ENCODE peak calls at places on chromosomes 1 and 21, in four cellular contexts. A is GM12891, N is K562, D is GM12878. T is an unnamed sample.

GRCh38 chr1:42960693-42961559 is 2.3 kb upstream of the SLC2A1 start:
- DNase-seq in N (no peak), A (no peak), D (no peak), T (no peak)

GRCh38 chr21:42317341-42317741 is 2.1 kb upstream of the TFF3 start:
- DNase-seq in D (no peak), A (no peak), N (no peak), T (no peak)

GRCh38 chr1:167111853-167112455 is 18.1 kb downstream of the STYXL2 start:
- DNase-seq in D (no peak), A (no peak), N (no peak), T (no peak)

GRCh38 chr21:38989745-38990423 is 184.2 kb downstream of the ETS2 start:
- DNase-seq in N (no peak), A (no peak), D (no peak), T (no peak)

GRCh38 chr1:198352975-198353695 is 187.3 kb downstream of the ATP6V1G3 start:
- DNase-seq in N (no peak), D (peak), A (no peak), T (no peak)

GRCh38 chr1:68049941-68050878 is at the start of gene DIRAS3:
- DNase-seq in N (no peak), D (no peak), A (no peak), T (no peak)

GRCh38 chr1:25645641-25646400 is 29.2 kb downstream of the MAN1C1 start:
- DNase-seq in D (no peak), N (no peak), A (no peak), T (no peak)

GRCh38 chr1:157878059-157878458 is 36.5 kb upstream of the CD5L start:
- DNase-seq in A (no peak), N (no peak), D (no peak), T (no peak)

GRCh38 chr21:33078907-33079582 is 9.1 kb downstream of the OLIG1 start:
- DNase-seq in A (peak), D (peak), N (peak), T (peak)

GRCh38 chr1:57450981-57451380 is 27.1 kb upstream of the DAB1 start:
- DNase-seq in D (no peak), N (no peak), A (no peak), T (no peak)

GRCh38 chr1:226821719-226822085 is 48.7 kb upstream of the PSEN2 start:
- DNase-seq in A (no peak), D (no peak), N (no peak), T (no peak)

GRCh38 chr1:207748737-207749528 is 2.9 kb upstream of the CD46 start:
- DNase-seq in A (no peak), D (no peak), N (no peak), T (peak)
- TF ChIP-seq SPI1 in A (no peak), D (no peak), N (no peak), T (no peak)

GRCh38 chr1:29944253-29944652 is 707.9 kb downstream of the PTPRU start:
- DNase-seq in N (peak), D (no peak), A (no peak), T (no peak)
- TF ChIP-seq SPI1 in N (no peak), D (no peak), A (no peak), T (no peak)

GRCh38 chr1:62295921-62296451 is 23.2 kb downstream of the KANK4 start:
- DNase-seq in A (no peak), D (peak), N (no peak), T (no peak)
- TF ChIP-seq SPI1 in A (peak), D (peak), N (no peak), T (peak)

GRCh38 chr1:119703666-119704450 is 7.9 kb upstream of the PHGDH start:
- DNase-seq in A (no peak), N (no peak), D (no peak), T (no peak)

GRCh38 chr1:119701659-119702058 is 10.1 kb upstream of the PHGDH start:
- DNase-seq in A (no peak), D (no peak), N (no peak), T (no peak)

GRCh38 chr1:119700326-119700725 is 11.4 kb upstream of the PHGDH start:
- DNase-seq in N (no peak), A (no peak), D (no peak), T (no peak)

DNA sequence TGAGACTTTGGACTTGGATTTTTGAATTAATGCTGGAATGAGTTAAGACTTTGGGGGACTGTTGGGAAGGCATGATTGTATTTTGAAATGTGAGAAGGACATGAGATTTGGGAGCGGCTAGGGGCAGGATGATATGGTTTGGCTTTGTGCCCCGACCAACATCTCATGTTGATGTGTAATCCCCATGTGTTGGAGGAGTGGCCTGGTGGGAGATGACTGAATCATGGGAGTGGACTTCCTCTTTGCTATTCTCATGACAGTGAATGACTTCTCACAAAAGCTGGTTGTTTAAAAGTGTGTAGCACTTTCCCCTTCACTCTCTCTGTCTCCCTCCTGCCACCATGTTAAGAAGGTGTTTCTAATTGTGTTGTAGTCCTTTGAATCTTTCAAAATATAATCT is 9.3 kb upstream of the PHGDH start:
- DNase-seq in N (no peak), A (no peak), D (no peak), T (peak)
- TF ChIP-seq SPI1 in N (no peak), A (no peak), D (no peak), T (peak)

DNA sequence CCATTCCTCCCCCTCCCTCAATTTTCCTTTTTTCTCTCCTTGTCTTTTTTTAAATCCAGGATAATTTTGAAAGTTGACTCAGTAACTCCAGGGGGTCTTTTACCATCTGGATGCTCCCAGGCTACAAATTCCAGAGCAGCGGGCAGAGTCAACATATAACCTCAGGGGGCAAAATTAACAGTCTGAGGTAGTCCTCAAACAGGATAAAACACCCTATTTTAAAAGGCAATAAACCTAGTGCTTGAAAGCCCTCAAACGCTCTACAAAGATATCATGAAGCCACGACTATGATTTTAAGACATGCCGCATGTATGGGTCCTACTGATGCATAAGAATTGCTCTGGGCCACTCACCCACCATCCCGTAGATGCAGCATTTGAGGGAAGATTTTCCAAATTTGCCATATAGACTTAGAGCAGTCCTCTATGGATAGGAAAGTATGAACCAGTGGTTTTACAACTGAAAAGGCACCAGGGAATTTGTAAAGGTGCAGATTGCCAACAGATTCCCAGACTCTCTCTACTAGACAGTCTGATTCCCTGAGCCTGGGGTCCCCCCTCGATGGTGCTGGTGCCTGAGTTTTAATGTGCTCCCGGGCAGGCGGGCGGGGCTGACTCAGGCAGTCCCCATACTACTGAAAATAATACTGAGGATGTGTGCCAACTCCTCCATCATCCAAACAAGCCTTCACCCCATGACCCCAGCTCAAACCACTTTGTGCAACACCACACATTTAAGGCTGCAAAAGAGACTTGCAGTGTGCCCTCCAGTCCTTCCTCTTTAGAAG is 37.2 kb downstream of the PTPN14 start:
- DNase-seq in D (no peak), A (no peak), N (no peak), T (peak)
- TF ChIP-seq SPI1 in D (no peak), A (no peak), N (no peak), T (no peak)

DNA sequence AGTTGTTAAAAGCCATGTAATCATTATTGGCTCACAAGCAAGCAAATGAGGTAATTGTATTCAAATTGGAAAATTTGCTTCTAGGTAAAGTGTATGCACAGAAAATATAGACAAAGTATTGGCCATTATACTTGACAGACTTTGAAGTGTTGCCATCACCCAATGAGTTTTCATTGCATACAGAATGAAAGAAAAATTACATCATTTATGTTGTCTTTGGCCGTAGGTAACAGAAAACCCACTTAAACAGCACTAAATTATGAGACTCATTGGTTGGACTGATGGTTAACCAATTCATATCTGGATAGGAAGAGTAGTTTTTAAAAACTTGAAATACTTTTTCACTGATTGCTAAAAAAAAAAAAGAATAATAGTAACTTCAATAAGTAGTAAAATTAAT is 299.3 kb downstream of the USP25 start:
- DNase-seq in A (no peak), D (no peak), N (no peak), T (no peak)
- TF ChIP-seq SPI1 in A (no peak), D (no peak), N (no peak), T (no peak)

GRCh38 chr1:244150071-244150470 is 99.0 kb downstream of the ZBTB18 start:
- DNase-seq in A (no peak), N (no peak), D (no peak), T (no peak)
- TF ChIP-seq SPI1 in A (no peak), N (no peak), D (no peak), T (no peak)

DNA sequence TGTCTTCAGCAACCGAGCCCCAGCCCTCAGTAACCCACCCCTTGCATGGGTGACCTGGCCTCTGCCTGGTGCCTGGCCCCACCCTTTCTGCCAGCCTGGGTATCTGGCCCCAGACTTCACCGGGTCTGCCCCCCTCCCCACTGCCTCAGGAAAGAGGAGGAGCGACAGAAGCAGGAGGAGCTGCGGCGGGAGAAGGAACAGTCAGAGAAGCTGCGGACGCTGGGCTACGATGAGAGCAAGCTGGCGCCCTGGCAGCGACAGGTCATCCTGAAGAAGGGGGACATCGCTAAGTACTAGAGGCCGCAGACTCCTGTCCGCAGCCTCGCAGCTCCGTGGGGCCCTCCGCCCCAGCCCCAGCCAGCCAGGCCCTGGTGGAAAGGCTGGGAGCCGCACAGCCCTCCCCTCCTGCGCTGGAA is 6.1 kb downstream of the TNFRSF25 start:
- DNase-seq in N (peak), A (no peak), D (no peak), T (no peak)
- TF ChIP-seq SPI1 in N (no peak), A (no peak), D (no peak), T (no peak)

DNA sequence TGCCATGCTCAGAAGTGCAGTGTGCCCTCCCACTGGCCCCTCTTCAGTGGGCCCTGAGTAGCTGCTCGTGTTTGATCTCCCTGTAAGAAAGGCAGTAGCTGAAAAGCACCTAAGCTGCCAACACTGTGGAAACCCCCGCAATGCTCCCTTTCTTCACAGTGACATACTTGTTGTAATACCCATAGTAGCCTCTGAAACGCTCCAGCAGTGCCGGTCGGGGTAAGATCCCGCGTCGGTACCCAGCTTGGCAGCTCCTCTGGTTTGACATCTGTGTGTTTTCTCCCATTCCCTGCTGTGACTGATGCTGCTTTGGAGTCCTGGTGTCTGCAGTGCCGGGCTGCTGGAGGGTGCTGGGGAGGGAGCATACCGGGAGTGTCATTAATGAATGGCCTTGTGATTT is 3.6 kb downstream of the CHAF1B start:
- DNase-seq in N (no peak), A (no peak), D (no peak), T (no peak)
- TF ChIP-seq SPI1 in N (no peak), A (no peak), D (no peak), T (no peak)

GRCh38 chr1:204600968-204601367 is 84.6 kb downstream of the LRRN2 start:
- DNase-seq in N (peak), D (no peak), A (no peak), T (no peak)
- TF ChIP-seq SPI1 in N (no peak), D (no peak), A (no peak), T (no peak)